ENCODE peak calls at places on chromosomes 11 and 22, in seven cellular contexts. K, Y, D, R, N, W and B are unnamed samples.
A peak's percentile ranks its signal among the peaks of the same experiment; 100 is the strongest.

GRCh38 chr11:64918056-64918455 is 1.0 kb upstream of the ATG2A start:
- DNase-seq in K (no peak), Y (peak; percentile 10), D (no peak), R (peak; percentile 59), N (no peak), W (no peak), B (peak; percentile 60)

GRCh38 chr11:122172352-122173073 is 56.5 kb upstream of the BLID start:
- DNase-seq in K (no peak), Y (no peak), D (no peak), R (peak; percentile 63), N (no peak), W (no peak), B (no peak)

GRCh38 chr11:645536-645935 is 8.5 kb downstream of the DRD4 start:
- DNase-seq in K (no peak), Y (no peak), D (no peak), R (no peak), N (no peak), W (no peak), B (no peak)

GRCh38 chr11:119340335-119341221 is at the start of gene C1QTNF5:
- DNase-seq in K (no peak), Y (no peak), D (no peak), R (peak; percentile 71), N (peak; percentile 75), W (no peak), B (no peak)

GRCh38 chr11:75780888-75781287 is 12.3 kb downstream of the DGAT2 start:
- DNase-seq in K (no peak), Y (no peak), D (no peak), R (no peak), N (no peak), W (no peak), B (no peak)

GRCh38 chr22:17734197-17734596 is 40.1 kb downstream of the BID start:
- DNase-seq in K (no peak), Y (no peak), D (no peak), R (peak; percentile 64), N (no peak), W (no peak), B (no peak)

GRCh38 chr11:1546536-1547466 is 25.3 kb downstream of the DUSP8 start:
- DNase-seq in K (no peak), Y (peak; percentile 54), D (no peak), R (peak; percentile 23), N (no peak), W (no peak), B (peak; percentile 69)

GRCh38 chr22:46746192-46746591 is 8.1 kb upstream of the CERK start:
- DNase-seq in K (no peak), Y (no peak), D (no peak), R (no peak), N (no peak), W (no peak), B (no peak)

GRCh38 chr11:107563702-107564101 is 1.8 kb downstream of the ALKBH8 start:
- DNase-seq in K (no peak), Y (peak; percentile 24), D (no peak), R (peak; percentile 62), N (no peak), W (no peak), B (peak; percentile 70)

GRCh38 chr22:48495751-48496080 is 1332.0 kb downstream of the BRD1 start:
- DNase-seq in K (peak; percentile 1), Y (no peak), D (no peak), R (no peak), N (no peak), W (no peak), B (no peak)

GRCh38 chr11:93291889-93292288 is 38.7 kb upstream of the DEUP1 start:
- DNase-seq in K (no peak), Y (no peak), D (no peak), R (no peak), N (no peak), W (no peak), B (no peak)

GRCh38 chr11:119012629-119013170 is 5.4 kb downstream of the RPS25 start:
- DNase-seq in K (no peak), Y (no peak), D (no peak), R (no peak), N (no peak), W (no peak), B (no peak)

GRCh38 chr11:83671295-83671694 is 385.1 kb upstream of the CCDC90B start:
- DNase-seq in K (no peak), Y (peak; percentile 4), D (no peak), R (no peak), N (no peak), W (no peak), B (no peak)